ENCODE peak calls at places on chromosome 1, in four cellular contexts. M, N, F and G are unnamed samples. For H3K27me3, the result is how much of the 10 kb centered on the place peaks cover.

GRCh38 chr1:185555743-185556142 is 178.4 kb upstream of the HMCN1 start:
- DNase-seq in M (no peak), N (no peak), F (no peak), G (no peak)

GRCh38 chr1:111909010-111909409 is 80.5 kb downstream of the KCND3 start:
- DNase-seq in M (no peak), N (no peak), F (no peak), G (no peak)

GRCh38 chr1:114349891-114350605 is 161.0 kb downstream of the TRIM33 start:
- DNase-seq in M (no peak), N (no peak), F (no peak), G (no peak)

GRCh38 chr1:170669586-170670332 is 5.8 kb downstream of the PRRX1 start:
- DNase-seq in M (no peak), N (no peak), F (no peak), G (no peak)

GRCh38 chr1:39854738-39855137 is 28.6 kb downstream of the TRIT1 start:
- DNase-seq in M (no peak), N (no peak), F (no peak), G (no peak)

GRCh38 chr1:99177465-99177864 is 86.8 kb upstream of the PLPPR4 start:
- DNase-seq in M (no peak), N (no peak), F (no peak), G (no peak)

GRCh38 chr1:7517611-7518330 is 253.3 kb upstream of the VAMP3 start:
- DNase-seq in M (no peak), N (no peak), F (no peak), G (no peak)

GRCh38 chr1:111747282-111747734 is 8.1 kb upstream of the INKA2 start:
- DNase-seq in M (peak), N (peak), F (no peak), G (peak)

GRCh38 chr1:186212574-186213224 is 162.4 kb downstream of the TPR start:
- DNase-seq in M (peak), N (peak), F (no peak), G (peak)

GRCh38 chr1:3368711-3369436 is 85.6 kb upstream of the ARHGEF16 start:
- DNase-seq in M (peak), N (peak), F (no peak), G (no peak)

GRCh38 chr1:2528966-2529750 is 905 bp downstream of the HES5 start:
- DNase-seq in M (no peak), N (no peak), F (peak), G (peak)

GRCh38 chr1:44647896-44648295 is 26.4 kb downstream of the TMEM53 start:
- DNase-seq in M (no peak), N (no peak), F (no peak), G (no peak)

GRCh38 chr1:11802616-11802972 is 3.2 kb downstream of the MTHFR start:
- DNase-seq in M (no peak), N (no peak), F (no peak), G (peak)

GRCh38 chr1:17594690-17595601 is 55.4 kb downstream of the ARHGEF10L start:
- DNase-seq in M (peak), N (no peak), F (no peak), G (no peak)

GRCh38 chr1:71097428-71097827 is 16.6 kb upstream of the ZRANB2 start:
- DNase-seq in M (no peak), N (no peak), F (no peak), G (no peak)

GRCh38 chr1:71089536-71090270 is 8.9 kb upstream of the ZRANB2 start:
- DNase-seq in M (peak), N (peak), F (no peak), G (no peak)

GRCh38 chr1:71088645-71089287 is 7.9 kb upstream of the ZRANB2 start:
- DNase-seq in M (no peak), N (peak), F (no peak), G (no peak)

DNA sequence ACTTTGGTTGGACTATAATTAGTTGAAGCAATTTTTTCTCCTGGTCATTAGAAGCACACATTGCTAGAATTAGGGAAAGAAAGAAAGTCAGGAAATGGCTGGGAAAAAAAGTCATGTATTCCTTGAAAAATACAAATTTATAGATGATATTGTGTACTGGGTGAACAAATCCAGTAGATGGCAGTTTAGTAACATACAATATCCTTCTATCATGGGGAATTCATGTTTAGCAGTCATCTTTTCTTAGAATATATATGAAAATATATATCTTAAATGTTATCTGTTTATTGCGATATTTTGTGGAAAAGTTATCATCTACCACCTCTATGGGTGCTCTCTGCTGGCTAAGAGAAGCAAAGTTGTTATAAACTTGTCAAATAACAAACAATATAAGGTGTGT is 13.1 kb upstream of the ZRANB2 start:
- DNase-seq in M (peak), N (peak), F (no peak), G (no peak)
- TF ChIP-seq CTCF in M (peak), N (peak), F (peak), G (peak)

GRCh38 chr1:157097692-157098091 is 1.9 kb downstream of the ETV3L start:
- DNase-seq in M (no peak), N (no peak), F (no peak), G (no peak)
- H3K27me3 ChIP-seq in M (under half), N (under half), F (under half), G (under half)

GRCh38 chr1:168970945-168971799 is 135.3 kb upstream of the ATP1B1 start:
- DNase-seq in M (no peak), N (no peak), F (no peak), G (no peak)

GRCh38 chr1:168964478-168964877 is 142.0 kb upstream of the ATP1B1 start:
- DNase-seq in M (no peak), N (no peak), F (no peak), G (no peak)

GRCh38 chr1:168960595-168960994 is 145.9 kb upstream of the ATP1B1 start:
- DNase-seq in M (peak), N (no peak), F (no peak), G (no peak)

GRCh38 chr1:168963596-168963995 is 142.9 kb upstream of the ATP1B1 start:
- DNase-seq in M (no peak), N (no peak), F (no peak), G (no peak)

DNA sequence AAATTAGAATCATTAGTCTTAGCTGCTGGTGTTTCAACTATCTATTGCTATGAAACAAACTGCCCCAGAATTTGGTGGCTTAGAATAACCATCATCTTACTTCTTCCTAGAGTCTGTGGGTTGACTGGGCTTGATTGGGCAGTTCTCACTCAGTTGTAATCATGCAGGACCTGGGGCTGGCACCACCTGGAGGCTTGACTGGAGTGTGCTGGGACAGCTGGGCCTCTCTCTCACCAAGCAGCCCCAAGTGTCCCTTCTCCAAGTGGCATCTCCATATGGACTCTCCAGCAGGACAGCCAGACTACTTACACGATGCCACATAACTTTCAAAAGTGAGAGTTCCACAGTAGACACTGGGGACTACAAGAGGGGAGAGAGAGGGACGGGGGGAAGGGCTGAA is 140.3 kb upstream of the ATP1B1 start:
- DNase-seq in M (no peak), N (no peak), F (no peak), G (no peak)
- TF ChIP-seq CTCF in M (no peak), N (no peak), F (no peak), G (no peak)

GRCh38 chr1:50701706-50702317 is 258.3 kb downstream of the FAF1 start:
- DNase-seq in M (no peak), N (no peak), F (no peak), G (no peak)

GRCh38 chr1:50697440-50698421 is 262.3 kb downstream of the FAF1 start:
- DNase-seq in M (peak), N (no peak), F (no peak), G (no peak)

GRCh38 chr1:50699795-50700194 is 260.3 kb downstream of the FAF1 start:
- DNase-seq in M (no peak), N (no peak), F (no peak), G (no peak)

GRCh38 chr1:50702395-50702794 is 257.7 kb downstream of the FAF1 start:
- DNase-seq in M (no peak), N (peak), F (no peak), G (no peak)

GRCh38 chr1:50700226-50701020 is 259.6 kb downstream of the FAF1 start:
- DNase-seq in M (no peak), N (no peak), F (no peak), G (no peak)
- H3K27me3 ChIP-seq in M (under half), N (under half), F (under half), G (under half)

DNA sequence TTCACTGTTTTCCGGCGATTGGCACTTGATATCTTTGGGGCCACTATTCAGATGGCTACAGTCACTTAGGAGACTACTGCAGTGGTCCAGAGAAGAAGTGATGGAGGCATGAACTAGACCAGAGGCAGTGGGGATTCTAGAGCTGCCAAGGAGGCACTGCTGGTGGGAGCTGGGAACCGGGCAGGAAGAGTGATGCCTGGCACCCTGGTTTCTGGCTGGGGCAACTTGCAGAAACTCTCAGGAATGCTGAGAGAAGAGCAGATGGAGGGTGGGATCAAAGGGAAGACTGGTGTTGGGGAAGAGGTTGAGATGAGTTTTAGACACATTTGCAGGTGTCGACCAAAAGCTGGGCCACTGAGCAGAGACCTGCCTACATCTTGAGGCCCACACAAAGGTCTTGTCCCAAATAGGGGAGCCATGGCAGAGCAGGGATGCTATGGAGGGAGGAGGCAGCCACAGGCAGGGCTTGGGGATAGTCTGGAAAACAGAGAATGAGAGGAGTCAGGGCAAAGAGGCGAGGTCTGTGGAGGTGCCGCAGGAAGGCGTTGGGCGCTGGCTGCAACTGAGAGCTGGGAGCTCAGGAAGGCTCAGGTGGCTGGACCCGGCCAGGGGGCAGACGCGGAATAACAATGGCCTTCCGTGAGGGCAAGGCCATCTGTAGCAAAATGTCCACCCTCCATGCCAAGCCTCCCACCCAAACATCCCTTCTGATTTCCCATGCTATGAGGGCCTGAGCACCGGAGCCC is 118.9 kb downstream of the TOMM20 start:
- DNase-seq in M (no peak), N (no peak), F (no peak), G (no peak)
- TF ChIP-seq CTCF in M (no peak), N (no peak), F (no peak), G (no peak)